ENCODE peak calls at places on chromosomes 2 and 18, in six cellular contexts. E, N, B, P, I and Y are unnamed samples.

GRCh38 chr2:233832414-233832813 is 21.9 kb downstream of the HJURP start:
- DNase-seq in E (no peak), N (no peak), B (peak; percentile 12), P (no peak), I (no peak), Y (no peak)

GRCh38 chr18:9987355-9987754 is 73.5 kb downstream of the VAPA start:
- DNase-seq in E (no peak), N (no peak), B (no peak), P (no peak), I (no peak), Y (peak; percentile 26)

GRCh38 chr2:109453596-109453995 is 160.2 kb downstream of the SEPTIN10 start:
- DNase-seq in E (no peak), N (no peak), B (no peak), P (no peak), I (no peak), Y (no peak)

GRCh38 chr18:63545094-63545493 is 2.9 kb downstream of the SERPINB12 start:
- DNase-seq in E (no peak), N (no peak), B (no peak), P (no peak), I (no peak), Y (no peak)

GRCh38 chr2:41906325-41906700 is 141.5 kb upstream of the PKDCC start:
- DNase-seq in E (peak; percentile 2), N (no peak), B (peak; percentile 45), P (no peak), I (no peak), Y (no peak)

GRCh38 chr2:36357506-36358316 is 2.1 kb downstream of the CRIM1 start:
- DNase-seq in E (peak; percentile 82), N (no peak), B (peak; percentile 88), P (peak; percentile 6), I (no peak), Y (no peak)

GRCh38 chr2:29450823-29451222 is 335.6 kb downstream of the CLIP4 start:
- DNase-seq in E (no peak), N (no peak), B (no peak), P (no peak), I (no peak), Y (no peak)

GRCh38 chr2:33620-34019 is 12.7 kb downstream of the FAM110C start:
- DNase-seq in E (peak; percentile 1), N (peak; percentile 61), B (no peak), P (no peak), I (no peak), Y (no peak)

GRCh38 chr2:205762883-205763282 is 80.6 kb downstream of the NRP2 start:
- DNase-seq in E (no peak), N (no peak), B (no peak), P (no peak), I (no peak), Y (no peak)

GRCh38 chr18:35775887-35776286 is 194.3 kb downstream of the GALNT1 start:
- DNase-seq in E (peak; percentile 42), N (no peak), B (peak; percentile 21), P (no peak), I (no peak), Y (no peak)